ENCODE peak calls at places on chromosomes 7 and 10, in nine cellular contexts. P is ovary, Z is tibial nerve, N is sigmoid colon, I is HepG2, F is suprapubic skin, U is SK-N-SH, K is transverse colon, M is upper lobe of left lung. G is an unnamed sample. For H3K36me3, the result is how much of the 10 kb centered on the place peaks cover.

GRCh38 chr10:24518981-24519597 is 204.6 kb downstream of the ARHGAP21 start:
- DNase-seq in K (peak), P (peak), M (peak), U (peak), I (peak), Z (peak), F (no peak), N (peak), G (peak)

GRCh38 chr7:55469271-55469681 is 103.0 kb downstream of the VOPP1 start:
- DNase-seq in F (no peak), I (no peak), U (peak), K (peak), P (no peak), N (no peak), M (no peak), Z (no peak), G (no peak)

GRCh38 chr7:32958046-32959025 is 1.1 kb downstream of the FKBP9 start:
- DNase-seq in F (peak), I (peak), U (no peak), M (peak), K (peak), N (peak), Z (peak), P (peak), G (peak)

GRCh38 chr10:74322141-74322540 is 171.1 kb downstream of the ADK start:
- DNase-seq in K (no peak), I (no peak), U (no peak), P (no peak), F (no peak), N (no peak), M (no peak), Z (no peak), G (no peak)

GRCh38 chr10:79210672-79211071 is 136.6 kb upstream of the PPIF start:
- DNase-seq in I (no peak), K (no peak), U (no peak), M (no peak), P (no peak), F (no peak), Z (no peak), N (no peak), G (no peak)

GRCh38 chr10:93198401-93199175 is 124.9 kb downstream of the CYP26A1 start:
- DNase-seq in F (no peak), M (no peak), U (no peak), I (no peak), P (no peak), K (no peak), Z (no peak), N (no peak), G (no peak)

GRCh38 chr10:60359066-60359465 is 30.6 kb downstream of the ANK3 start:
- DNase-seq in M (no peak), K (no peak), F (no peak), Z (no peak), P (no peak), U (no peak), N (no peak), I (no peak), G (no peak)

GRCh38 chr7:2802082-2802481 is 42.0 kb downstream of the GNA12 start:
- DNase-seq in F (no peak), M (no peak), K (no peak), N (no peak), U (no peak), P (no peak), I (no peak), Z (no peak), G (no peak)

GRCh38 chr7:113004726-113005454 is 81.7 kb downstream of the GPR85 start:
- DNase-seq in K (no peak), U (no peak), N (no peak), Z (no peak), I (no peak), P (no peak), F (no peak), M (no peak), G (no peak)

GRCh38 chr10:93386496-93387369 is 95.4 kb downstream of the MYOF start:
- DNase-seq in M (peak), K (no peak), Z (no peak), F (no peak), U (no peak), P (no peak), N (peak), I (no peak), G (no peak)

GRCh38 chr7:128757203-128757602 is 18.0 kb downstream of the CALU start:
- DNase-seq in N (no peak), P (no peak), M (no peak), Z (no peak), K (no peak), U (no peak), I (no peak), F (no peak), G (no peak)

GRCh38 chr7:150531704-150532103 is 17.0 kb downstream of the GIMAP7 start:
- DNase-seq in Z (no peak), U (no peak), P (no peak), N (no peak), F (no peak), K (no peak), I (no peak), M (no peak), G (no peak)

GRCh38 chr10:72297281-72297967 is 23.7 kb downstream of the DDIT4 start:
- DNase-seq in P (peak), Z (peak), M (peak), N (peak), U (no peak), F (peak), I (no peak), K (peak), G (peak)

GRCh38 chr10:120485946-120486345 is 28.9 kb downstream of the PLPP4 start:
- DNase-seq in F (no peak), N (no peak), P (no peak), I (no peak), U (no peak), M (no peak), Z (no peak), K (no peak), G (no peak)

GRCh38 chr10:70227548-70228320 is 5.5 kb downstream of the PPA1 start:
- DNase-seq in I (peak), K (peak), N (no peak), Z (no peak), M (peak), F (no peak), P (no peak), U (no peak), G (no peak)

GRCh38 chr10:76311752-76312699 is 880.6 kb downstream of the LRMDA start:
- DNase-seq in P (no peak), K (no peak), N (no peak), U (peak), I (peak), F (no peak), Z (no peak), M (peak), G (peak)

GRCh38 chr10:9437131-9437530 is 1382.6 kb downstream of the GATA3 start:
- DNase-seq in M (no peak), U (no peak), Z (no peak), P (no peak), I (no peak), N (no peak), F (no peak), K (no peak), G (no peak)

GRCh38 chr7:7613210-7613609 is 27.3 kb upstream of the UMAD1 start:
- DNase-seq in Z (no peak), P (no peak), I (no peak), F (no peak), K (no peak), N (no peak), M (no peak), U (no peak), G (no peak)

GRCh38 chr10:68826764-68827591 is at the start of gene STOX1:
- DNase-seq in Z (no peak), U (peak), K (peak), F (no peak), I (peak), N (peak), P (peak), M (peak), G (peak)
- TF ChIP-seq CTCF in Z (no peak), U (no peak), K (no peak), F (no peak), I (peak), N (no peak), P (no peak), M (no peak), G (no peak)

GRCh38 chr7:1056006-1056784 is 11.8 kb downstream of the GPR146 start:
- DNase-seq in P (peak), K (no peak), Z (no peak), F (no peak), N (no peak), U (peak), M (peak), I (no peak), G (no peak)
- TF ChIP-seq EP300 in P (no peak), K (no peak), Z (no peak), F (no peak), N (no peak), U (no peak), M (no peak), I (no peak), G (no peak)

GRCh38 chr7:134440476-134440875 is 18.4 kb downstream of the AKR1B1 start:
- DNase-seq in U (no peak), M (no peak), P (no peak), I (no peak), Z (no peak), N (no peak), K (no peak), F (no peak), G (no peak)

GRCh38 chr7:134441264-134441663 is 17.6 kb downstream of the AKR1B1 start:
- DNase-seq in P (no peak), F (no peak), N (no peak), I (no peak), U (no peak), M (no peak), Z (no peak), K (no peak), G (no peak)

GRCh38 chr7:134442441-134443220 is 16.3 kb downstream of the AKR1B1 start:
- DNase-seq in U (no peak), F (no peak), N (no peak), M (no peak), I (no peak), Z (no peak), P (no peak), K (no peak), G (no peak)

GRCh38 chr7:134438946-134439345 is 20.0 kb downstream of the AKR1B1 start:
- DNase-seq in K (no peak), N (no peak), F (no peak), P (no peak), Z (no peak), U (no peak), M (no peak), I (no peak), G (no peak)

DNA sequence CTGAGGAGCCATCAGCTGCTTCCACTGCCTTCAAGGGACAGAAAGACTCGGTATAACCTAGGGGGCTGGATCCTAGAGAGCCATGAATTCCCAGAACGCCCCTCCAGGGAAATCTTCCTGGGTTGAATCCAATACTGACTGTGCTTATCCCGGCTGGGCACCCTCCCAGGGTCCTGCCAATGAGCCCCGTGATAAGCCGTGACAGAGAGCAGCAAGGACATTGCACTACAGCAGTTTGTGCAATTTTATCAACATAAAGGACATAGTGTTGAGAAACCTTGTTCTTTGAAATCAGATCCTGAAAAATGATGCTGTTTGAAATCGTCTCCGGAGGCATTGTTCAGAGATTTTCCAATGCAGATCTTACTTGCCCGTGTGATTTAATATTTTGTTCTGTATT is 18.8 kb downstream of the AKR1B1 start:
- DNase-seq in F (no peak), U (no peak), M (no peak), Z (no peak), K (no peak), P (no peak), N (no peak), I (no peak), G (no peak)
- H3K36me3 ChIP-seq in F (under half), U (under half), M (under half), Z (under half), K (under half), P (under half), N (half or more), I (under half), G (half or more)

GRCh38 chr7:9856668-9857067 is 1117.0 kb upstream of the PHF14 start:
- DNase-seq in P (no peak), Z (no peak), K (no peak), U (no peak), F (no peak), I (no peak), N (no peak), M (no peak), G (no peak)

GRCh38 chr7:9854605-9855004 is 1119.1 kb upstream of the PHF14 start:
- DNase-seq in F (no peak), M (no peak), P (no peak), U (no peak), Z (no peak), N (no peak), I (no peak), K (no peak), G (no peak)
- TF ChIP-seq CTCF in F (no peak), M (no peak), P (no peak), U (no peak), Z (no peak), N (no peak), I (no peak), K (no peak), G (no peak)

GRCh38 chr10:1538531-1539061 is 198.7 kb downstream of the ADARB2 start:
- DNase-seq in U (no peak), I (no peak), M (no peak), F (no peak), K (no peak), P (no peak), N (peak), Z (no peak), G (no peak)
- TF ChIP-seq EP300 in U (no peak), I (no peak), M (no peak), F (no peak), K (no peak), P (no peak), N (no peak), Z (no peak), G (no peak)

DNA sequence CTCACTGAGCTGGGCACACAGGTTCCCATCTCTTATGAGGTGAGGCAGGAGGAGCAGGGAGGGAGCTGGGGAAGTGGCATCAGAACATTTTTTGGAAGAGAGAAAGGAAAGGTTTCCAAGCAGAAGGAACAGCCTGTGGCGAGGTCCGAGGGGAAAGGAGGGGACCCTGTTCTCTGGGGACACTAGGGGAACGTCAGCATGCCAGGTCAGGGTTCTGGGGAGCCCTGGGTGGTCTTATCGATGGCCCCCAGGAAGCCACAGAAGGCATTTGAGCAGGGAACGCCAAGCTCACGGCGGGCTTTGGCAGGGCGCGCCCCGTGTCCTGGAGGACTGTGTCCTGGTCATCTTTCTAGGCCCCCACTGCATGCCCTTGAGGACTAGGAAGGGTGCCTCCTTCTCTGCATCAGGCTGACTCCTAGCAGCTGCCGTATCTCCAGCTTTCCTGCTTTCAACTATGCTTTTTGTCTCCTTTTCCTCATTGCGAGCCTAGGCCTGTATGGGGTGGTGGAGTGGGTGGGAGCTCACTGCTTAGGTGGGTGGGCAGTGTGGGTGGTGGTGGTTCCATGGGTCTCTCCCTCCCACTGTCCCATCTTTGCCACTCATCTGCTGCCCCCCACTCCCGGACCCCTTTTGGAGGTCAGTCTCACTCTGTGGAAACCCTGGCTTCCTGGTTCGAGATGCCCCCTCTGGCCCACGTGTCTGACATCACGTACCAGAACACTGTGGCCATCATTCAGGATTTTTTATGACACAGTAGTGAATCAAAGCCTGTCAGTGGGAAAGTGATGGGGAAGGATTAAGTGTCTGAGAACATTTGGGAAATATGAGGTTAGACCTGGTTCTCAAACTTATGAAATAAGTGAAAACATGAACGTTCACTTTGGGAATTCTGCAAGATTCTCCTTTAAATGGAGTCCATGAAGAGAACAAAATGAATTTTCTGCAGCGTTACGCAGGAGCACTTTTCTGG is 89.2 kb downstream of the CUX1 start:
- DNase-seq in P (no peak), Z (no peak), I (no peak), K (no peak), M (no peak), N (no peak), F (no peak), U (no peak), G (no peak)
- H3K36me3 ChIP-seq in P (under half), Z (under half), I (under half), K (under half), M (under half), N (under half), F (under half), U (under half), G (under half)

DNA sequence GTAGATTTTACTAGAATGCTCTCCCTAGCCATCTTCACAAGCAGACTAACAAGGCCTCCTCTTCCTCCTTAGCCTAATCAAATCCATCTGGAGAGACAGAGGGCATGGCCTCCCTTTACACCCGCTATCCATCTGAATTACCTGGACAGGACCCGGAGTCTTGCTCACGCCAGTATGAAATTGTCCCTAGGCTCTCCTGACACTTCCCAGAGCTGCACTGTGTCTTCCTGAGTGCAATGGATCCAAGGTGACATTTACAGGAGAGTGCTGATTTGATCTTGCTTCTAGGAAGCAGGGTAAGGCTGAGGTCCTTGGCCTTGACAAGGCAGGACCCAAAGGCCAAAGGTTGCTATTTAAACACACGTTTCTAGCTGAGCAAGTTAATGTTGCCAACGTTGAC is 147.8 kb downstream of the HIBADH start:
- DNase-seq in N (no peak), U (no peak), I (no peak), Z (no peak), K (no peak), P (no peak), M (no peak), F (no peak), G (no peak)
- TF ChIP-seq CTCF in N (no peak), U (no peak), I (no peak), Z (no peak), K (no peak), P (no peak), M (no peak), F (no peak), G (no peak)

GRCh38 chr10:125448596-125448995 is 234.4 kb downstream of the TEX36 start:
- DNase-seq in F (no peak), Z (no peak), I (peak), K (peak), U (peak), M (no peak), P (no peak), N (no peak), G (no peak)

GRCh38 chr10:125450218-125450617 is 232.7 kb downstream of the TEX36 start:
- DNase-seq in M (no peak), K (no peak), N (no peak), P (no peak), I (no peak), F (no peak), U (no peak), Z (no peak), G (no peak)

GRCh38 chr10:125449571-125449970 is 233.4 kb downstream of the TEX36 start:
- DNase-seq in N (no peak), K (no peak), I (no peak), Z (no peak), P (no peak), F (no peak), U (no peak), M (no peak), G (no peak)

GRCh38 chr10:125455855-125456254 is 227.1 kb downstream of the TEX36 start:
- DNase-seq in Z (no peak), K (no peak), U (no peak), P (no peak), F (no peak), I (no peak), N (no peak), M (no peak), G (no peak)

DNA sequence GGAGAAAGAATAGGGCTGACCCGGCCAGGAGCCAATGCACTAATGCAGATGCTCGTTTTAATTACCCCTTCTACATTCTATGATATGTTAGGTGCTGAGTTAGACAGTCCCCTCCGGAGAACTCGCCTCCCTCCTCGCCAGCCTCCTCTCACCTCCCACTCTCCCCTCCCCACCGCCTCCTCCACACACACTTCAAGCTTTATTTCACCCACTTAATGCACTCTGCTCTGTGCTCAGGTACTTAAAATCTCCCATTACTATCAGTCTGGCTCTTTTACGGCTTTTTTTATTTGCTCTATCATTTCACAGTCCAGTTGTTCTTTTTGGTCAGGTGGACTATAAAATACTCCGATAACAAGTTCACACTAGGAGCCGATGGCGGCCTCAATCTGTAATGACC is 231.6 kb downstream of the TEX36 start:
- DNase-seq in K (no peak), I (no peak), M (no peak), F (no peak), Z (no peak), P (no peak), U (no peak), N (no peak), G (no peak)
- TF ChIP-seq EP300 in K (no peak), I (no peak), M (no peak), F (no peak), Z (no peak), P (no peak), U (no peak), N (no peak), G (no peak)

GRCh38 chr10:17235136-17235535 is 7.1 kb downstream of the VIM start:
- DNase-seq in N (no peak), I (no peak), U (no peak), Z (no peak), K (no peak), M (no peak), F (no peak), P (no peak), G (no peak)
- H3K36me3 ChIP-seq in N (half or more), I (under half), U (half or more), Z (under half), K (under half), M (half or more), F (under half), P (under half), G (half or more)

DNA sequence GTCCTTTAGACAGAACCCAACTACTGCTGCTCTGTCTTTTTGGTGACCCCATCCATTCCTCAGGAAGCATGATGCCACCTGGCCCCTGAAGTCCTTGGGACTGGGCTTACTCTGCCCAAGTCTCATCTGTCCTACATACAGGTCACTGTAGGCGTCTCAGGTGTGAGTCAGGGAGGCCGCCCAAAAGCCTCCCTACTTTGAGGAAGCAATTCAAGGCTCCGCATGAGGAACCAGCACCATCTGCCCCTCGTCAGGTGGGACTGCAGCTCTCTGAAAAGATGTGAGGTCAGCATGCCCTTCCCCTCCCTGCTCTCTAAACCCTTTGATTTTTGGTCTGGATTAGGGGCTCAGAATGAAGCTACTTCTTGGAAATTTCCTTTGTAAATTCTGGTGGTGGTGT is 354.8 kb downstream of the CXCL12 start:
- DNase-seq in Z (no peak), P (no peak), K (no peak), N (no peak), U (no peak), M (no peak), F (no peak), I (no peak), G (no peak)
- TF ChIP-seq CTCF in Z (no peak), P (no peak), K (no peak), N (no peak), U (no peak), M (no peak), F (no peak), I (peak), G (no peak)